ENCODE peak calls at places on chromosomes 5 and 9, in nine cellular contexts. One of them, this sample, is unnamed.

GRCh38 chr9:128494108-128494742 is 10.3 kb upstream of the GLE1 start:
- DNase-seq in SK-N-SH: peak; percentile 39
- DNase-seq in fibroblast of the aortic adventitia: no peak
- DNase-seq in psoas muscle: peak; percentile 58
- DNase-seq in prostate gland: peak; percentile 17
- DNase-seq in upper lobe of right lung: peak; percentile 74
- DNase-seq in A673: peak; percentile 26
- DNase-seq in HFF-Myc: no peak
- DNase-seq in mesothelial cell of epicardium: no peak
- DNase-seq in this sample: no peak

GRCh38 chr5:113985505-113985904 is 376.4 kb upstream of the KCNN2 start:
- DNase-seq in mesothelial cell of epicardium: no peak
- DNase-seq in prostate gland: no peak
- DNase-seq in HFF-Myc: no peak
- DNase-seq in SK-N-SH: no peak
- DNase-seq in fibroblast of the aortic adventitia: no peak
- DNase-seq in upper lobe of right lung: no peak
- DNase-seq in A673: no peak
- DNase-seq in psoas muscle: no peak
- DNase-seq in this sample: no peak

GRCh38 chr5:147628054-147628895 is 118.4 kb upstream of the DPYSL3 start:
- DNase-seq in A673: peak; percentile 95
- DNase-seq in prostate gland: peak; percentile 60
- DNase-seq in upper lobe of right lung: no peak
- DNase-seq in SK-N-SH: peak; percentile 58
- DNase-seq in psoas muscle: no peak
- DNase-seq in HFF-Myc: peak; percentile 62
- DNase-seq in fibroblast of the aortic adventitia: peak; percentile 71
- DNase-seq in mesothelial cell of epicardium: no peak
- DNase-seq in this sample: peak; percentile 55

GRCh38 chr9:120778758-120779157 is 14.5 kb downstream of the FBXW2 start:
- DNase-seq in mesothelial cell of epicardium: no peak
- DNase-seq in psoas muscle: no peak
- DNase-seq in SK-N-SH: no peak
- DNase-seq in HFF-Myc: no peak
- DNase-seq in fibroblast of the aortic adventitia: no peak
- DNase-seq in upper lobe of right lung: no peak
- DNase-seq in A673: no peak
- DNase-seq in prostate gland: peak; percentile 26
- DNase-seq in this sample: no peak

GRCh38 chr9:136901516-136902258 is 15.4 kb downstream of the TRAF2 start:
- DNase-seq in SK-N-SH: no peak
- DNase-seq in psoas muscle: no peak
- DNase-seq in mesothelial cell of epicardium: no peak
- DNase-seq in HFF-Myc: no peak
- DNase-seq in upper lobe of right lung: no peak
- DNase-seq in prostate gland: peak; percentile 47
- DNase-seq in A673: no peak
- DNase-seq in fibroblast of the aortic adventitia: peak; percentile 51
- DNase-seq in this sample: peak; percentile 8

GRCh38 chr5:177988989-177989625 is 6.9 kb downstream of the PROP1 start:
- DNase-seq in A673: no peak
- DNase-seq in SK-N-SH: no peak
- DNase-seq in upper lobe of right lung: no peak
- DNase-seq in psoas muscle: no peak
- DNase-seq in HFF-Myc: no peak
- DNase-seq in prostate gland: no peak
- DNase-seq in mesothelial cell of epicardium: no peak
- DNase-seq in fibroblast of the aortic adventitia: no peak
- DNase-seq in this sample: no peak

GRCh38 chr5:13957032-13957645 is 12.7 kb upstream of the DNAH5 start:
- DNase-seq in prostate gland: peak; percentile 33
- DNase-seq in SK-N-SH: peak; percentile 49
- DNase-seq in mesothelial cell of epicardium: no peak
- DNase-seq in A673: peak; percentile 69
- DNase-seq in fibroblast of the aortic adventitia: peak; percentile 69
- DNase-seq in psoas muscle: no peak
- DNase-seq in upper lobe of right lung: no peak
- DNase-seq in HFF-Myc: peak; percentile 24
- DNase-seq in this sample: peak; percentile 69

GRCh38 chr5:151384106-151384505 is 36.7 kb upstream of the SLC36A2 start:
- DNase-seq in upper lobe of right lung: no peak
- DNase-seq in A673: no peak
- DNase-seq in fibroblast of the aortic adventitia: peak; percentile 52
- DNase-seq in SK-N-SH: no peak
- DNase-seq in psoas muscle: no peak
- DNase-seq in mesothelial cell of epicardium: no peak
- DNase-seq in prostate gland: no peak
- DNase-seq in HFF-Myc: no peak
- DNase-seq in this sample: no peak

DNA sequence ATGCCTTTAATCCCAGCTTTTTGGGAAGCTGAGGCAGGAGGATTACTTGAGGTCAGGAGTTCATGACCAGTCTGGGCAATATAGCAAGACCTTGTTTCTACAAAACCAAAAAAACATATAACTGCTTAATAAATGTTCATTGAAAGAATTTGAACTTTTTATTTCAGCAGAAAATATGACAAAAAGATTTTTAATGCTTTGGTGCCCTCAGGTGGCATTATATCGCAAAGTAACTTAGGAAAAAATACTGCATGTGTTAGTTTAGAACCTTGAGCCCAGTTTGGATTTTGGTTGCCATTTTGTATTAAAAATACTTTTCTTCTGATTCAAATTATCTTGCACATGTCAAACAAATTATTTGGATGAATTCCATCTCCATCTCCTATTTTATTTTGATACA is 103.2 kb downstream of the GPBP1 start:
- DNase-seq in prostate gland: no peak
- DNase-seq in A673: peak; percentile 40
- DNase-seq in SK-N-SH: peak; percentile 8
- DNase-seq in fibroblast of the aortic adventitia: peak; percentile 69
- DNase-seq in upper lobe of right lung: no peak
- DNase-seq in psoas muscle: no peak
- DNase-seq in mesothelial cell of epicardium: no peak
- DNase-seq in HFF-Myc: no peak
- DNase-seq in this sample: peak; percentile 11
- TF ChIP-seq CTCF in prostate gland: no peak
- TF ChIP-seq CTCF in A673: peak; percentile 51
- TF ChIP-seq CTCF in SK-N-SH: peak; percentile 58
- TF ChIP-seq CTCF in fibroblast of the aortic adventitia: peak; percentile 38
- TF ChIP-seq CTCF in upper lobe of right lung: peak; percentile 20
- TF ChIP-seq CTCF in psoas muscle: no peak
- TF ChIP-seq CTCF in mesothelial cell of epicardium: no peak
- TF ChIP-seq CTCF in HFF-Myc: no peak
- TF ChIP-seq CTCF in this sample: peak; percentile 71

DNA sequence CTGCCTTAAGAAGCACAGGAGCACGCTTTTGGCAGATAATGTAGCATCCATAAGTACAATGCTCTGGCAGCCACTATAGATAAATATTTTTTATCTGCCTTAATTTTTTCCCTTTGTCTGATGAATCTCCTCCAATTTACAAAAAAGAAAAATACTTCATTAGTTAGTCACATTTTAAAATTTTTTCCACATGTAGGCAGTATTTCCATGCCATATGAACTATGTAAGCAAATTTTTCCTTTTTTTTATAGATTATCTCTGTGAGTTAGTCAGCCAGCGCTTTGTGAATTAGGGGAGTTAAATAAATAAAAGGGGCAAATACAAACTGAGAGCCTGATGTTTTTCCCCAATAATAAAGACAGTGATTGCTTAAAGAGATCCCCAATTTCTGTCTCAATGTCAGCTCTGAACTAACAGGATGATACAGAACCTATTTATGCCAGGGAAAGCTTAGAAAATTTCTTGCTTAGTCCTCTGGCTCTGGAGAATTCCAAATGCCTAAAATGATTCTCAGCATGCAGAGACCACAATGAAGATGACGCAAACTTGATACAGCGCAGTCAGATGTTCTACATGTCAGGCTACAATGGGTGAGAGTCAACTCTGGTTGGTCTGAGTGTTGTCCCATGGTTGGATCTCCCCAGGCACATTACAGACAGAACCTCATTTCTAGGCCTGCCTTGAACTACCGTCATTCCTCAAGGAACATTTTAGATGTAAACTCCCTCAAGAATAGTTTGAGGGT is 390.4 kb upstream of the CDH6 start:
- DNase-seq in upper lobe of right lung: no peak
- DNase-seq in A673: no peak
- DNase-seq in mesothelial cell of epicardium: no peak
- DNase-seq in psoas muscle: no peak
- DNase-seq in prostate gland: no peak
- DNase-seq in HFF-Myc: no peak
- DNase-seq in fibroblast of the aortic adventitia: peak; percentile 67
- DNase-seq in SK-N-SH: no peak
- DNase-seq in this sample: no peak
- TF ChIP-seq CTCF in upper lobe of right lung: no peak
- TF ChIP-seq CTCF in A673: no peak
- TF ChIP-seq CTCF in mesothelial cell of epicardium: no peak
- TF ChIP-seq CTCF in psoas muscle: no peak
- TF ChIP-seq CTCF in prostate gland: no peak
- TF ChIP-seq CTCF in HFF-Myc: no peak
- TF ChIP-seq CTCF in fibroblast of the aortic adventitia: peak; percentile 19
- TF ChIP-seq CTCF in SK-N-SH: no peak
- TF ChIP-seq CTCF in this sample: no peak

GRCh38 chr5:159102294-159102934 is 2.7 kb upstream of the EBF1 start:
- DNase-seq in SK-N-SH: no peak
- DNase-seq in psoas muscle: no peak
- DNase-seq in prostate gland: no peak
- DNase-seq in fibroblast of the aortic adventitia: no peak
- DNase-seq in mesothelial cell of epicardium: no peak
- DNase-seq in HFF-Myc: no peak
- DNase-seq in A673: no peak
- DNase-seq in upper lobe of right lung: no peak
- DNase-seq in this sample: no peak

GRCh38 chr5:159105318-159106053 is 5.8 kb upstream of the EBF1 start:
- DNase-seq in prostate gland: no peak
- DNase-seq in psoas muscle: no peak
- DNase-seq in HFF-Myc: no peak
- DNase-seq in fibroblast of the aortic adventitia: no peak
- DNase-seq in upper lobe of right lung: no peak
- DNase-seq in A673: no peak
- DNase-seq in mesothelial cell of epicardium: no peak
- DNase-seq in SK-N-SH: no peak
- DNase-seq in this sample: no peak

GRCh38 chr5:159103086-159103485 is 3.4 kb upstream of the EBF1 start:
- DNase-seq in HFF-Myc: no peak
- DNase-seq in A673: no peak
- DNase-seq in psoas muscle: no peak
- DNase-seq in fibroblast of the aortic adventitia: no peak
- DNase-seq in upper lobe of right lung: no peak
- DNase-seq in mesothelial cell of epicardium: no peak
- DNase-seq in prostate gland: no peak
- DNase-seq in SK-N-SH: no peak
- DNase-seq in this sample: no peak

GRCh38 chr5:159104759-159105317 is 5.1 kb upstream of the EBF1 start:
- DNase-seq in upper lobe of right lung: no peak
- DNase-seq in HFF-Myc: no peak
- DNase-seq in SK-N-SH: no peak
- DNase-seq in A673: no peak
- DNase-seq in fibroblast of the aortic adventitia: no peak
- DNase-seq in mesothelial cell of epicardium: no peak
- DNase-seq in prostate gland: no peak
- DNase-seq in psoas muscle: no peak
- DNase-seq in this sample: no peak

GRCh38 chr5:159104058-159104651 is 4.4 kb upstream of the EBF1 start:
- DNase-seq in upper lobe of right lung: peak; percentile 63
- DNase-seq in mesothelial cell of epicardium: no peak
- DNase-seq in psoas muscle: no peak
- DNase-seq in HFF-Myc: no peak
- DNase-seq in SK-N-SH: no peak
- DNase-seq in prostate gland: no peak
- DNase-seq in A673: no peak
- DNase-seq in fibroblast of the aortic adventitia: no peak
- DNase-seq in this sample: no peak
- TF ChIP-seq CTCF in upper lobe of right lung: peak; percentile 30
- TF ChIP-seq CTCF in mesothelial cell of epicardium: no peak
- TF ChIP-seq CTCF in psoas muscle: peak; percentile 11
- TF ChIP-seq CTCF in HFF-Myc: peak; percentile 31
- TF ChIP-seq CTCF in SK-N-SH: no peak
- TF ChIP-seq CTCF in prostate gland: no peak
- TF ChIP-seq CTCF in A673: peak; percentile 25
- TF ChIP-seq CTCF in fibroblast of the aortic adventitia: no peak
- TF ChIP-seq CTCF in this sample: peak; percentile 40

DNA sequence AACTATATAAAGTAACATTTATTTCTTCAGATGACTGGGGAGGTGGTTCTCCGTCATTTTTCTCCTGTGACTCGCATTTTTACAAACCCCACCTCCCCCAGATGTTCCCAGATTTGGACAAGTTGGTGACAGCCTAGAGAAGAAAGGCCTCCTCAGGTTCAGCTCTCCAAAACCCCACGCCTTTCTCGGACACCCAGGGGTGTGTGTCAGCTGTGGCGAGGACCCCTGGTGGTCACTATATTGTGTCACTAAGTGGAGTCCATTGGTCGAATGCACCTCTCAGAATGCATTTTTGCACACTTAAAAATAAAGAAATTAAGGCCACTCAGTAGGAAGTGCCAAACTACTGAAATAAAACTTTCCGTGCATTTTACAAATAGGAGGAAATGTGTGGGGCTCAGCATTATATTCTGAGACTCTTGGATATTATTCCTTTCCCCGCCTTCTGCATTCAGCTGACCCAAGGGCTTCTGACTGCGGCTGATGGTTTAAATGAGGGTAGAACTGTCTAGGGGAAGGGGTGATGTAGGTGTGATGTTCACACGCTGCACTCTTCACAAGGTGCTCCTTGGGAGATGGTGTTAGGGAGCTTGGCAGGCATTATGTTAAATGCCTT is 47.6 kb downstream of the ACO1 start:
- DNase-seq in A673: peak; percentile 40
- DNase-seq in HFF-Myc: peak; percentile 22
- DNase-seq in SK-N-SH: peak; percentile 55
- DNase-seq in fibroblast of the aortic adventitia: peak; percentile 52
- DNase-seq in upper lobe of right lung: no peak
- DNase-seq in psoas muscle: peak; percentile 23
- DNase-seq in prostate gland: peak; percentile 40
- DNase-seq in mesothelial cell of epicardium: no peak
- DNase-seq in this sample: peak; percentile 42
- TF ChIP-seq CTCF in A673: peak; percentile 60
- TF ChIP-seq CTCF in HFF-Myc: peak; percentile 66
- TF ChIP-seq CTCF in SK-N-SH: peak; percentile 73
- TF ChIP-seq CTCF in fibroblast of the aortic adventitia: peak; percentile 55
- TF ChIP-seq CTCF in upper lobe of right lung: peak; percentile 53
- TF ChIP-seq CTCF in psoas muscle: peak; percentile 52
- TF ChIP-seq CTCF in prostate gland: no peak
- TF ChIP-seq CTCF in mesothelial cell of epicardium: peak; percentile 61
- TF ChIP-seq CTCF in this sample: peak; percentile 90